ENCODE peak calls at places on chromosome 15, in seven cellular contexts. W, T, Z, O, F, L and H are unnamed samples.

GRCh38 chr15:49645937-49646336 is 25.1 kb downstream of the DTWD1 start:
- DNase-seq in Z (no peak), L (no peak), W (no peak), T (no peak), O (peak), F (no peak), H (no peak)

GRCh38 chr15:38297623-38298388 is 45.2 kb downstream of the SPRED1 start:
- DNase-seq in L (no peak), O (no peak), Z (no peak), T (no peak), W (no peak), F (no peak), H (no peak)

GRCh38 chr15:66047321-66048024 is 178.2 kb downstream of the RAB11A start:
- DNase-seq in O (no peak), T (no peak), L (no peak), F (no peak), Z (peak), W (no peak), H (no peak)

GRCh38 chr15:48963524-48964113 is at the start of gene SHC4:
- DNase-seq in Z (peak), W (peak), O (peak), L (peak), F (no peak), T (no peak), H (peak)

GRCh38 chr15:94083467-94083991 is 147.8 kb upstream of the MCTP2 start:
- DNase-seq in Z (no peak), F (no peak), L (no peak), O (peak), T (no peak), W (no peak), H (no peak)

GRCh38 chr15:40232625-40233070 is 6.2 kb upstream of the PAK6 start:
- DNase-seq in L (peak), F (no peak), T (no peak), Z (no peak), O (no peak), W (no peak), H (no peak)

GRCh38 chr15:92907880-92908279 is 7.8 kb downstream of the CHD2 start:
- DNase-seq in W (no peak), O (peak), L (peak), T (no peak), Z (no peak), F (no peak), H (no peak)

GRCh38 chr15:55344206-55344605 is 25.2 kb downstream of the PIGB start:
- DNase-seq in O (no peak), L (no peak), F (no peak), Z (peak), T (no peak), W (no peak), H (no peak)

GRCh38 chr15:66842710-66843441 is 140.8 kb downstream of the SMAD6 start:
- DNase-seq in W (peak), Z (peak), T (peak), O (peak), L (peak), F (no peak), H (no peak)

GRCh38 chr15:61668444-61668843 is 391.8 kb downstream of the VPS13C start:
- DNase-seq in L (peak), O (no peak), W (no peak), T (no peak), Z (no peak), F (no peak), H (no peak)
- H3K4me3 ChIP-seq in L (no peak), O (no peak), W (no peak), T (no peak), Z (no peak), F (no peak), H (no peak)

GRCh38 chr15:63931556-63931955 is 97.8 kb upstream of the HERC1 start:
- DNase-seq in L (no peak), Z (no peak), F (no peak), W (no peak), T (no peak), O (no peak), H (no peak)
- H3K27ac ChIP-seq in L (no peak), Z (no peak), F (no peak), W (no peak), T (no peak), O (no peak), H (no peak)

DNA sequence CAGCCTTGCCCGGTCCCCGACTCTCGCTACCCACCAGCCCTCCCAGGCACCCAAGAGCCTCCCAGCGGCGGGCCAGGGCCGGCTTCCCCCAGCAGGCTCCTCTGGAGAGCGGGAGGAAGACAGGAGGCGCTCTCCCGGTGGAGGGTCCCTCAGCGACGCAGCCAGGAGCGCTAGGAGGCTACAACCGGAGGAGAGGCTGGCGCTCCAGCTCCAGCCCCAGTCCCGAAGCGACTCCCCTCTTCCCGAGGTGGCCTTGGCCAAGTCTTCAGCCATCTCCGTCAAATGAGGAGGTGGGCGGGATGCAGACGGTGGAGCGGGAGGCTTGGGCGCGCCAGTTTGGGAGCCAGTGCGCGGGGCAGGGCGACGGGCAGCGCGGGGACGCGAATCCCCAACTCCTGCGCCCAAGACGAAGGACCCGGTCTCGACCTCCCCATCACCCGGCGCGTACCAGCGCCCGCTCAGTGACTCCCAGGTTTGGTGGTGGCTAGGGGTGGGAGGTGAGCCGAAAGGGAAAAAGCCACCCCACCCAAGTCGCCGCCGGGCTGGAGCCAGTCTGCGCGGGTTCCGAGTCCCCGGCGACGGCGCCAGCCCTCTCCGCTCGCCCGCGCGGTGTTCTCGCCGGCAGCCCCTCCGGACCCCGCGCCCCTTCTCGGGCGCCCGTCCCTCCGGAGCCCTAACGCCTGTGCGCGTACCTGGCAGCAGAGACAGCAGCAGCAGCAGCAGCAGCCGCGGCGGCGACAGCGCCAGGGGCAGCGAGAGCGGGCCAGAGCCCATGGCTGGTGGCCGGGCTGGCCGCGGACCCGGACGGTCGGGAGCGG is 566 bp downstream of the CHRNA3 start:
- DNase-seq in T (no peak), O (peak), Z (peak), F (no peak), L (no peak), W (no peak), H (no peak)
- H3K4me3 ChIP-seq in T (no peak), O (peak), Z (peak), F (no peak), L (peak), W (peak), H (no peak)

DNA sequence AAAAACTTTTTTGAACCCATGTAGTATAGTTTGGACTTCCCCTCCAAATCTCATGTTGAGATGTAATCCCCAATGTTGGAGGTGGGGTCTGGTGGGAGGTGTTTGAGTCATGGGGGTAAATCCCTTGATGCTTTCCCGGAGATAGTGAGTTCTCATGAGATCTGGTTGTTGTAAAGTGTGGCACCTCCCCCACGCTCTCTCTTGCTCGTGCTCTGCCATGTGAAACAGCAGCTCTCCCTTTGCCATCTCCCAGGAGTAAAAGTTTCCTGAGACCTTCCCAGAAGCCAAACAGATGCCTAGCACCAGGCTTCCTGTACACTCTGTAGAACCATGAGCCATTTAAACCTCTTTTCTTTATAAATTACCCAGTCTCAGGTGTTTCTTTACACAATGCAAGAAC is 16.0 kb upstream of the RNU6-1 start:
- DNase-seq in W (no peak), Z (no peak), T (no peak), O (no peak), L (no peak), F (no peak), H (no peak)
- H3K27ac ChIP-seq in W (no peak), Z (no peak), T (no peak), O (no peak), L (no peak), F (no peak), H (no peak)

DNA sequence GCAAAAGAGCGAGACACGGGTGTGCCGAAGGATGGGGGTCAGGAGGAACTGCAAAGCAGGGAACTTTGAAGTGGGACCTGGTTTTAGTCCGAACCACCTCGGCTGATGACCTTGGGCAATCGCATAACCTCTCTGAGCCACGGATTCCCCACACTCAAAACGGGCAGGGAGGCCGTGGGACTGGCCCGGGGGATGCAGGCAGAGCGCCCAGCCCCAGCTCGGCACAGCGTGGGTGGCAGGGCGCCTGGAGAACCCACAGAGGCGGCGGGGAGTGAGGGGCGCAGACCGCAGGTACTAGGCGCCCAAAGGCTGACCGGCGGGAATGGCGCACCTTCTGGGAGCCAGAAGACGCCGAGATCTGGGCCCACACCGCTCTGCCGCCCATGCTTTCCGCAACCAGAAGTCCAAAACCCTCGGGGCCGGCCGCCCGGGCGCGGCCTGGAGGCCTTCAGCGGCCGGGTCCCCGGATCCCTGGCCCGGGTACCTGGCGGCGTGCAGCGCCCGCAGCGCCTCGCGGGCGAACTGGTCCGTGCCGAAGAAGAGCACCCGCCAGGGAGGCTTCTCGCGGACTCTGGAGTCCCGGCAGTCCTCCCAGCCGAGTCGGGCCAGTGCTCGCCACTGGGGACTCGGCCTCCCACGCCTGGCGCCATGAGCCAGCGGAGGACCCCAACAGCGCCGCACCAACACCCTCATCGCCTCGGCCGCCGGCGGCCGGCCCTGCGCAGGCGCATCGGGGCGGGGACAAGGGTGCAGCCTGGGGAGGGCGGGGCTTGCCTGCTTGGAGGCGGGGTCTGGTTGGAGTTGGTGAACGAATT is at the start of gene MTFMT:
- DNase-seq in L (peak), T (peak), O (peak), Z (peak), W (peak), F (peak), H (peak)
- H3K4me3 ChIP-seq in L (peak), T (peak), O (peak), Z (peak), W (peak), F (peak), H (peak)